ENCODE peak calls at places on chromosomes 16 and 17, in seven cellular contexts. T is GM23338, Q is thoracic aorta, O is endothelial cell of umbilical vein, D is breast epithelium, H is ovary, X is Peyer's patch. R is an unnamed sample. For H3K4me1, the result is how much of the 10 kb centered on the place peaks cover.

GRCh38 chr16:7405166-7405565 is 72.5 kb downstream of the RBFOX1 start:
- DNase-seq in D (no peak), H (peak), X (no peak), T (peak), O (no peak), Q (no peak), R (no peak)

GRCh38 chr17:4934173-4934979 is 2.3 kb downstream of the GP1BA start:
- DNase-seq in T (peak), H (no peak), O (peak), D (peak), X (no peak), Q (no peak), R (peak)

GRCh38 chr17:353213-353837 is 718 bp upstream of the RPH3AL start:
- DNase-seq in X (no peak), O (no peak), D (no peak), T (no peak), Q (no peak), H (no peak), R (no peak)

GRCh38 chr17:7745748-7746470 is 28.4 kb downstream of the DNAH2 start:
- DNase-seq in D (peak), X (no peak), O (peak), T (no peak), Q (no peak), H (peak), R (no peak)

GRCh38 chr17:79859676-79860615 is 20.7 kb upstream of the CBX4 start:
- DNase-seq in X (peak), Q (no peak), D (no peak), O (no peak), H (peak), T (no peak), R (peak)

GRCh38 chr17:50631195-50631907 is 3.3 kb upstream of the ABCC3 start:
- DNase-seq in X (peak), H (no peak), Q (no peak), T (no peak), D (no peak), O (no peak), R (peak)

GRCh38 chr17:51398647-51399046 is 138.3 kb downstream of the UTP18 start:
- DNase-seq in D (no peak), X (no peak), H (no peak), T (no peak), O (no peak), Q (no peak), R (peak)

GRCh38 chr17:75549246-75550138 is 24.0 kb downstream of the LLGL2 start:
- DNase-seq in T (peak), D (peak), X (peak), H (no peak), O (no peak), Q (no peak), R (no peak)

GRCh38 chr16:84650062-84650991 is 2.0 kb downstream of the KLHL36 start:
- DNase-seq in O (no peak), T (no peak), Q (no peak), D (no peak), X (no peak), H (no peak), R (no peak)

GRCh38 chr16:8647721-8648318 is 26.3 kb downstream of the METTL22 start:
- DNase-seq in T (no peak), D (no peak), O (no peak), X (no peak), Q (no peak), H (no peak), R (no peak)

GRCh38 chr16:64657316-64658011 is 464.4 kb downstream of the CDH11 start:
- DNase-seq in O (no peak), T (no peak), D (no peak), X (no peak), Q (no peak), H (no peak), R (no peak)

GRCh38 chr17:8359769-8360168 is 16.7 kb downstream of the KRABD2 start:
- DNase-seq in T (peak), Q (no peak), O (peak), X (no peak), H (no peak), D (no peak), R (no peak)

GRCh38 chr17:61504697-61505096 is 52.5 kb downstream of the TBX4 start:
- DNase-seq in H (no peak), D (no peak), X (no peak), Q (no peak), T (no peak), O (peak), R (no peak)

GRCh38 chr17:37446027-37446426 is 39.3 kb downstream of the TADA2A start:
- DNase-seq in X (no peak), T (no peak), O (no peak), D (no peak), Q (no peak), H (no peak), R (no peak)

GRCh38 chr17:14211778-14212177 is 24.9 kb downstream of the CDRT15 start:
- DNase-seq in D (no peak), H (no peak), T (peak), O (no peak), Q (no peak), X (no peak), R (no peak)

GRCh38 chr16:81645303-81645702 is 133.8 kb upstream of the PLCG2 start:
- DNase-seq in X (no peak), O (peak), T (no peak), D (peak), Q (no peak), H (no peak), R (peak)

GRCh38 chr16:12659871-12660270 is 143.8 kb downstream of the CPPED1 start:
- DNase-seq in D (no peak), Q (no peak), H (no peak), O (no peak), T (no peak), X (no peak), R (no peak)

GRCh38 chr16:72189865-72190371 is 18.0 kb upstream of the PMFBP1 start:
- DNase-seq in T (no peak), O (peak), X (no peak), D (no peak), Q (no peak), H (no peak), R (peak)

GRCh38 chr16:7835032-7835431 is 502.4 kb downstream of the RBFOX1 start:
- DNase-seq in H (no peak), O (no peak), Q (no peak), T (no peak), X (no peak), D (no peak), R (no peak)

GRCh38 chr17:50099003-50099402 is 3.9 kb downstream of the PDK2 start:
- DNase-seq in Q (no peak), O (no peak), T (no peak), X (no peak), D (no peak), H (no peak), R (no peak)

GRCh38 chr17:4310349-4311060 is 46.7 kb upstream of the ANKFY1 start:
- DNase-seq in T (peak), Q (no peak), D (no peak), H (no peak), O (peak), X (no peak), R (no peak)

GRCh38 chr17:80891096-80892018 is 100.3 kb upstream of the CHMP6 start:
- DNase-seq in D (no peak), H (peak), O (peak), Q (peak), T (no peak), X (no peak), R (peak)

GRCh38 chr17:65058615-65059014 is 2.1 kb upstream of the GNA13 start:
- DNase-seq in T (no peak), Q (no peak), X (no peak), D (no peak), O (no peak), H (no peak), R (no peak)

GRCh38 chr16:31472559-31473203 is 729 bp downstream of the TGFB1I1 start:
- DNase-seq in T (peak), O (peak), X (peak), Q (peak), D (peak), H (peak), R (peak)
- H3K4me3 ChIP-seq in T (peak), O (peak), X (peak), Q (peak), D (peak), H (peak), R (peak)

GRCh38 chr16:66167564-66168291 is 198.8 kb upstream of the CDH5 start:
- DNase-seq in H (no peak), X (no peak), T (peak), Q (no peak), O (no peak), D (no peak), R (peak)
- TF ChIP-seq CTCF in H (peak), X (no peak), T (peak), Q (no peak), O (no peak), D (no peak), R (peak)

GRCh38 chr16:3022208-3022696 is 1.5 kb downstream of the HCFC1R1 start:
- DNase-seq in O (peak), H (peak), D (peak), Q (peak), T (peak), X (peak), R (peak)

GRCh38 chr16:3023669-3024478 is at the start of the genes HCFC1R1 and THOC6:
- DNase-seq in H (peak), X (peak), T (peak), Q (peak), O (peak), D (peak), R (peak)

GRCh38 chr16:3021449-3022207 is 1.5 kb downstream of the TNFRSF12A start:
- DNase-seq in X (peak), T (peak), H (peak), D (peak), O (peak), Q (peak), R (peak)

GRCh38 chr16:3023415-3023668 is 400 bp downstream of the HCFC1R1 start:
- DNase-seq in T (peak), Q (peak), D (no peak), H (no peak), O (no peak), X (no peak), R (no peak)

DNA sequence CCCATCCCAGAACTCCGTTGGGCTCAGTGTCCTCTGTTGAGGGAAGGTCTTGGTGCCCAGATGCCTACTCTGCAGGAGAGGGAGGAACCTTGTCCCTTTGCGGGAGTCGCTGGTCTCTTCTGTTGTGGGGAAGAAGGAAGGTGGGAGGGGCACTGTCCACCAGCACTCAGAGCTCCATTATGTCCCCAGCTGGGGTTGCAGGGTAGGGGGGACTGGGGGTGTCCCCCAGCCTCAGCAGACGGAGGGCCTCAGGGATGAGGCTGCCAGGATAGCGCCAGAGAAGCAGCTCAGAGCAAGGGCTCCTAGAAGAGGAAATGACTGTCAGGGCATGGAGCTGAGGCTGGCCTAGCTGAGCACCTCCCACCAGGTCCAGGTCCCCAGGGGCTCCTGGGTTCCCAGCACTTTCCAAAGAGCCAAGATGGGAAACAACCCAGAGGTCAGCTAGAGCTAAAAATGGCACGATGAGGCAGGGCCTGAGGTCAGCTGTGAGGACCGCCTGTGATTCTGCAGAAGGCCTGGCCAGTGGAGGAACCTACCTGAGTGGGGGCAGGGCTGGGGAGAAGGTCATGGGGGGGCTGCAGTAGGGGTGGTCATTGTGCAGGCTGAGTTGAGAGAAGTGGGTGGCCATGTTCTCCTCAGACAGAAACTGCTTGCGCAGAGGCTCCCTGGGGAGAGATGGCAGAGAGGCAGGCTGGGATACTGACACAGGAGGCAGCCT is 886 bp downstream of the HCFC1R1 start:
- DNase-seq in D (no peak), H (no peak), O (peak), Q (peak), X (no peak), T (no peak), R (peak)
- H3K4me1 ChIP-seq in D (under half), H (under half), O (under half), Q (under half), X (under half), T (under half), R (under half)

GRCh38 chr16:1279945-1280589 is 24.2 kb downstream of the TPSD1 start:
- DNase-seq in D (no peak), O (no peak), Q (no peak), H (no peak), T (no peak), X (no peak), R (peak)

GRCh38 chr16:1281517-1281916 is 25.6 kb downstream of the TPSD1 start:
- DNase-seq in H (no peak), T (no peak), D (no peak), X (no peak), O (no peak), Q (no peak), R (no peak)

GRCh38 chr16:1282275-1282995 is 26.6 kb downstream of the TPSD1 start:
- DNase-seq in D (no peak), O (no peak), H (no peak), Q (no peak), T (no peak), X (no peak), R (no peak)

GRCh38 chr16:1279081-1279944 is 23.4 kb downstream of the TPSD1 start:
- DNase-seq in D (no peak), T (no peak), Q (no peak), X (no peak), O (no peak), H (no peak), R (no peak)

DNA sequence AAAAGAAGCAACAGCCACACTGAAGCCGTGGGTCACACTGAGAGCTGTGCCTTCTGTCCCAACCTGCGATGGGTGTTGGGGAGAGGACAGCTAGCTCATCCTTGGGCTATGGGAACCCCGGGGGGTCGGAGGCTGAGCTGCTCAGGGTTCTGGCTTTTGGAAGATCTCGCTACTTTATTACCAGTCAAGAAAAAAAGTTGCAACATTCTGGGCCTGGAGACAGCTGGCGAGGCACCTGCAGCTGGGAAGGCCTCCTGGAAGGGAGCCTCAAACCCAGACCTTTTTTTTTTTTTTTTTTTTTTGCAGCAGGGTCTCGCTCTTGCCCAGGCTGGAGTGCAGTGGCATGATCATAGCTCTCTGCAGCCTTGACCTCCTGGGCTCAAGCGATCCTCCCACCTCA is 24.9 kb downstream of the TPSD1 start:
- DNase-seq in X (no peak), T (no peak), H (no peak), O (no peak), Q (no peak), D (no peak), R (no peak)
- H3K4me3 ChIP-seq in X (no peak), T (no peak), H (no peak), O (no peak), Q (no peak), D (no peak), R (no peak)

GRCh38 chr17:44123356-44124117 is at the start of gene HDAC5:
- DNase-seq in Q (peak), T (peak), X (peak), D (peak), O (peak), H (peak), R (peak)
- TF ChIP-seq CTCF in Q (peak), T (peak), X (peak), D (peak), O (peak), H (peak), R (peak)

GRCh38 chr16:87203060-87203656 is 114.0 kb downstream of the C16orf95 start:
- DNase-seq in Q (no peak), D (no peak), H (peak), O (peak), T (peak), X (peak), R (peak)
- H3K4me1 ChIP-seq in Q (under half), D (under half), H (under half), O (under half), T (under half), X (under half), R (under half)

GRCh38 chr16:22815863-22816262 is 1.9 kb downstream of the HS3ST2 start:
- DNase-seq in Q (no peak), X (no peak), T (no peak), D (no peak), O (no peak), H (no peak), R (no peak)
- H3K4me3 ChIP-seq in Q (peak), X (no peak), T (no peak), D (no peak), O (no peak), H (no peak), R (peak)

DNA sequence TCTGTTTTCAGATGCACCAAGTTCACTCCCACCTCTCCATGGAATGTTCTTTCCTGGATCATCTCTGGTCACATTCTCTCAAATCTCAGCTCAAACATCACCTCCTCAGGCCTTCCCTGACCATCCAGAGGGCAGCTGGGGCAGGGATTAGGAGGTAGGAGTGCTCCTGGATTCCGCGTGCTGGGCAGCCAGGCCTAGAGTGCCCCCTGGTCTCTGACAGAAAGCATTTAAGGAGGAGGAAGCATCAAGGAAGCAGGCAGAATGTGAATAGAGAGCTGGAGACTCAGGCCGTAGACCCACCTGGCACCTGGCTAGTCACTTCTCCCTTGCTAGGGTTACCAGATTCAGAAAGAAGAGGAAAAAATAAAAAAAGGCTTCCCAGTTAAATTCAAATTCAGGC is 2.5 kb upstream of the CYB561 start:
- DNase-seq in O (peak), T (no peak), H (no peak), X (no peak), D (no peak), Q (no peak), R (no peak)
- TF ChIP-seq CTCF in O (no peak), T (no peak), H (no peak), X (no peak), D (no peak), Q (no peak), R (no peak)

GRCh38 chr17:17785407-17785806 is 51.4 kb downstream of the SREBF1 start:
- DNase-seq in X (no peak), D (no peak), T (no peak), O (no peak), Q (no peak), H (peak), R (no peak)
- H3K4me1 ChIP-seq in X (under half), D (under half), T (under half), O (under half), Q (under half), H (under half), R (under half)